ENCODE peak calls at places on chromosomes 5 and 9, in nine cellular contexts. A is cardiac muscle cell, P is HL-60, C is upper lobe of right lung, T is lung, H is omental fat pad, M is GM13977, I is IMR-90, N is BJ. L is an unnamed sample.
A peak's percentile ranks its signal among the peaks of the same experiment; 100 is the strongest.

GRCh38 chr9:18791074-18791473 is 241.9 kb downstream of the SAXO1 start:
- DNase-seq in A (peak; percentile 37), P (no peak), C (no peak), T (no peak), H (no peak), M (no peak), I (peak; percentile 12), N (no peak), L (no peak)

GRCh38 chr5:52743970-52744369 is 43.7 kb upstream of the ITGA1 start:
- DNase-seq in A (peak; percentile 59), P (no peak), C (no peak), T (no peak), H (no peak), M (peak; percentile 9), I (peak; percentile 66), N (peak; percentile 16), L (no peak)

GRCh38 chr5:72204946-72205345 is 97.7 kb downstream of the MAP1B start:
- DNase-seq in A (no peak), P (no peak), C (no peak), T (no peak), H (no peak), M (no peak), I (peak; percentile 58), N (no peak), L (no peak)

GRCh38 chr5:126778675-126779403 is 1.9 kb downstream of the LMNB1 start:
- DNase-seq in A (no peak), P (no peak), C (no peak), T (no peak), H (no peak), M (no peak), I (no peak), N (no peak), L (peak; percentile 39)

GRCh38 chr5:56422060-56422762 is 189.1 kb upstream of the ANKRD55 start:
- DNase-seq in A (no peak), P (no peak), C (no peak), T (peak; percentile 77), H (no peak), M (no peak), I (no peak), N (no peak), L (no peak)

GRCh38 chr5:54756301-54756700 is 229.1 kb downstream of the ESM1 start:
- DNase-seq in A (no peak), P (no peak), C (no peak), T (no peak), H (no peak), M (no peak), I (no peak), N (no peak), L (no peak)

GRCh38 chr5:50724-51499 is 41.1 kb upstream of the PLEKHG4B start:
- DNase-seq in A (no peak), P (no peak), C (no peak), T (no peak), H (no peak), M (peak; percentile 14), I (no peak), N (no peak), L (peak; percentile 92)

GRCh38 chr9:112013261-112013660 is 116.6 kb downstream of the UGCG start:
- DNase-seq in A (no peak), P (peak; percentile 7), C (no peak), T (no peak), H (no peak), M (no peak), I (no peak), N (no peak), L (no peak)

GRCh38 chr5:96528262-96528661 is 95.2 kb upstream of the PCSK1 start:
- DNase-seq in A (no peak), P (no peak), C (no peak), T (no peak), H (no peak), M (no peak), I (no peak), N (no peak), L (no peak)

GRCh38 chr5:33649801-33650482 is 209.2 kb downstream of the TARS1 start:
- DNase-seq in A (peak; percentile 31), P (no peak), C (no peak), T (no peak), H (no peak), M (no peak), I (peak; percentile 84), N (peak; percentile 79), L (no peak)

GRCh38 chr9:106632621-106633020 is 230.3 kb upstream of the ZNF462 start:
- DNase-seq in A (no peak), P (no peak), C (no peak), T (no peak), H (no peak), M (no peak), I (no peak), N (no peak), L (no peak)

GRCh38 chr5:33834334-33834733 is 57.5 kb downstream of the ADAMTS12 start:
- DNase-seq in A (peak; percentile 77), P (no peak), C (no peak), T (no peak), H (no peak), M (no peak), I (peak; percentile 71), N (no peak), L (no peak)

GRCh38 chr5:73022480-73023169 is 66.8 kb downstream of the FCHO2 start:
- DNase-seq in A (no peak), P (no peak), C (no peak), T (no peak), H (no peak), M (no peak), I (no peak), N (no peak), L (no peak)

GRCh38 chr5:56683733-56684132 is 131.6 kb upstream of the MAP3K1 start:
- DNase-seq in A (no peak), P (no peak), C (no peak), T (no peak), H (no peak), M (no peak), I (no peak), N (no peak), L (no peak)

GRCh38 chr5:1348986-1349245 is 4.0 kb upstream of the CLPTM1L start:
- DNase-seq in A (no peak), P (no peak), C (no peak), T (no peak), H (no peak), M (no peak), I (no peak), N (no peak), L (no peak)

GRCh38 chr9:94586814-94587213 is 6.8 kb downstream of the FBP2 start:
- DNase-seq in A (peak; percentile 63), P (no peak), C (no peak), T (no peak), H (no peak), M (no peak), I (peak; percentile 36), N (no peak), L (no peak)

GRCh38 chr9:37386988-37387387 is 35.5 kb upstream of the GRHPR start:
- DNase-seq in A (no peak), P (no peak), C (no peak), T (no peak), H (no peak), M (no peak), I (no peak), N (no peak), L (no peak)

GRCh38 chr9:19641046-19641445 is 147.8 kb downstream of the SLC24A2 start:
- DNase-seq in A (peak; percentile 30), P (no peak), C (no peak), T (no peak), H (no peak), M (no peak), I (no peak), N (no peak), L (no peak)

GRCh38 chr9:1443450-1443849 is 393.3 kb downstream of the DMRT2 start:
- DNase-seq in A (no peak), P (no peak), C (no peak), T (no peak), H (no peak), M (no peak), I (no peak), N (no peak), L (no peak)

GRCh38 chr9:87834357-87834756 is 48.3 kb upstream of the SPATA31E1 start:
- DNase-seq in A (peak; percentile 7), P (no peak), C (no peak), T (no peak), H (no peak), M (no peak), I (no peak), N (no peak), L (no peak)
- TF ChIP-seq CTCF in A (peak; percentile 20), P (no peak), C (no peak), T (no peak), H (no peak), M (no peak), I (no peak), N (no peak), L (peak; percentile 15)

GRCh38 chr5:147394273-147394672 is 115.6 kb downstream of the DPYSL3 start:
- DNase-seq in A (no peak), P (no peak), C (no peak), T (no peak), H (no peak), M (no peak), I (no peak), N (no peak), L (no peak)
- TF ChIP-seq CTCF in A (no peak), P (no peak), C (no peak), T (no peak), H (no peak), M (no peak), I (no peak), N (no peak), L (no peak)

DNA sequence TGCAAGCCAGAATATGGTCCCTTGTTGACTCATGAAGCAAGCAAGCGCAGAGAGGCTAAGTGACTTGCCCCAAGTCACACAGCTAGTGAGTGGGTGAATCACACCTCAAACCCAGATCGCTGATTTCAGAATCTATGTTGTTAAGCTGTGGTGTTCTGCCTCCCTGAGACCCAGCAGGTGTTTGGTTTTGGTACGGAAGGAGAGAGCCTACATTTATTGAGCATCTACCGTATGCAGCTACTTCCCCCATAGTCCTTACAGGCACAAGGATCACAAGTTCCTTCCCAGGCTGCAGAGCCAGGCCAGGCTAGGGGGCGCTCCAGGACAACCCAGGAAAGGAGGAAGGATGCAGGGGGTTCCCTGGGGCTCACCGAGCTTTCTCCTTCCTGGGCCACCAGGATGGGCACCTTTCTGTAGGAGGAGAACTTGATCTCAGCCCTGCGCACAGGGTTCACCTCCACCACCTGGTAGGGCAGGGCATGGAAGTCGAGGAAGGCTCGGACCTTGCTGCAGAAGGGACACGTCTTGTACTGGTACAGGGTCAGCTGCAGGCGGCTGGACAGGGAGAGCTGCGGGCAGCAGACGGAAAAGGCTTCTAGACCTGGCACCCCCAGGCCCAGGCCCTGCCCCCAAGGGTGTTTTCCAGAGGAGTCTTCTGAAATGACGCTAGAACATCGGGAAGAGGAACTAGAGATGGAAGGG is 2.5 kb downstream of the PTGES2 start:
- DNase-seq in A (peak; percentile 64), P (peak; percentile 83), C (peak; percentile 81), T (no peak), H (peak; percentile 68), M (no peak), I (peak; percentile 45), N (no peak), L (peak; percentile 92)
- TF ChIP-seq CTCF in A (peak; percentile 75), P (peak; percentile 47), C (peak; percentile 54), T (peak; percentile 23), H (peak; percentile 20), M (peak; percentile 72), I (peak; percentile 55), N (peak; percentile 73), L (peak; percentile 74)

DNA sequence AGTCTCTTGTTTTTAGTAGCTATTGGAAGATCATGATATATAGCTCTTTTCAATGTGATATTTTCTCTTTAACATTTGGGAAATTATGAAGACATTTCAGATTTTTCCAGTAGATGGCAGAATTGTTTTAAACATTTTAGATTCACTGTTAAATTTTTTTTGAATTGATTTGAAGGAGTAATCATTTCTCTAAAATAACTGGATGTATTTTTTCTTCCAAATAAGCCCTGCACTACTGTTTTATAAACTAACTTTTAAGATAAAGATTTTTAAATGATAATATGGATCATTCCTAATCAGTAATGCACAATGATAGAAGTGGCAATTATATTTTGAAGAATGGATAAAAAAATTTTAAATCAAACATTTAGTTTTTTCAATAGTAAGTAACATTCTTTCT is 14.2 kb downstream of the NDUFAF2 start:
- DNase-seq in A (peak; percentile 50), P (no peak), C (no peak), T (no peak), H (no peak), M (no peak), I (peak; percentile 40), N (no peak), L (no peak)
- TF ChIP-seq CTCF in A (peak; percentile 26), P (no peak), C (peak; percentile 28), T (no peak), H (no peak), M (peak; percentile 25), I (peak; percentile 50), N (no peak), L (peak; percentile 86)

L was measured in chondrocyte.